ENCODE peak calls at places on chromosomes 3 and 15, in five cellular contexts. I, R, J, T and A are unnamed samples.

GRCh38 chr3:126315916-126316514 is 41.2 kb downstream of the KLF15 start:
- DNase-seq in I (no peak), R (no peak), J (no peak), T (no peak), A (no peak)

GRCh38 chr3:119880966-119881365 is 99.1 kb downstream of the NR1I2 start:
- DNase-seq in I (no peak), R (no peak), J (no peak), T (no peak), A (no peak)

GRCh38 chr15:61712124-61712759 is 348.0 kb downstream of the VPS13C start:
- DNase-seq in I (no peak), R (no peak), J (no peak), T (no peak), A (no peak)

GRCh38 chr3:112775011-112775742 is 71.5 kb downstream of the CD200R1L start:
- DNase-seq in I (peak; percentile 78), R (no peak), J (no peak), T (no peak), A (no peak)

GRCh38 chr3:48068886-48069285 is 52.7 kb upstream of the MAP4 start:
- DNase-seq in I (no peak), R (no peak), J (no peak), T (no peak), A (no peak)

GRCh38 chr15:78308422-78309021 is 9.1 kb upstream of the SKIC8 start:
- DNase-seq in I (peak; percentile 80), R (peak; percentile 11), J (peak; percentile 53), T (peak; percentile 64), A (peak; percentile 88)

GRCh38 chr15:58525926-58526538 is 94.2 kb downstream of the LIPC start:
- DNase-seq in I (no peak), R (no peak), J (peak; percentile 78), T (no peak), A (no peak)

GRCh38 chr3:71520186-71521020 is 63.1 kb downstream of the FOXP1 start:
- DNase-seq in I (no peak), R (no peak), J (no peak), T (no peak), A (peak; percentile 62)

GRCh38 chr3:183526838-183527420 is 28.6 kb downstream of the KLHL6 start:
- DNase-seq in I (no peak), R (no peak), J (no peak), T (no peak), A (no peak)

GRCh38 chr15:76730262-76730661 is 174.9 kb downstream of the SCAPER start:
- DNase-seq in I (peak; percentile 30), R (no peak), J (no peak), T (no peak), A (no peak)

GRCh38 chr3:192843742-192844350 is 73.8 kb downstream of the MB21D2 start:
- DNase-seq in I (no peak), R (peak; percentile 15), J (no peak), T (peak; percentile 51), A (no peak)

GRCh38 chr3:106423321-106424225 is 554.8 kb upstream of the CBLB start:
- DNase-seq in I (no peak), R (no peak), J (no peak), T (no peak), A (no peak)

GRCh38 chr3:112470791-112471190 is 28.5 kb downstream of the BTLA start:
- DNase-seq in I (peak; percentile 15), R (no peak), J (no peak), T (no peak), A (no peak)

GRCh38 chr3:11542551-11542950 is 101.2 kb downstream of the VGLL4 start:
- DNase-seq in I (no peak), R (no peak), J (no peak), T (no peak), A (no peak)

GRCh38 chr15:89587955-89588354 is 12.7 kb downstream of the TICRR start:
- DNase-seq in I (peak; percentile 40), R (no peak), J (no peak), T (no peak), A (no peak)

GRCh38 chr3:87626471-87626995 is 350.1 kb upstream of the POU1F1 start:
- DNase-seq in I (peak; percentile 19), R (no peak), J (no peak), T (no peak), A (no peak)

GRCh38 chr15:81531971-81532370 is 158.0 kb upstream of the TMC3 start:
- DNase-seq in I (no peak), R (no peak), J (no peak), T (no peak), A (no peak)

GRCh38 chr3:112327371-112327951 is 5.5 kb upstream of the CD200 start:
- DNase-seq in I (peak; percentile 68), R (peak; percentile 5), J (peak; percentile 91), T (peak; percentile 78), A (peak; percentile 80)

GRCh38 chr15:99154271-99154670 is 49.4 kb downstream of the SYNM start:
- DNase-seq in I (no peak), R (no peak), J (no peak), T (no peak), A (no peak)

GRCh38 chr3:196138927-196139680 is 57.2 kb upstream of the TFRC start:
- DNase-seq in I (peak; percentile 38), R (no peak), J (no peak), T (no peak), A (no peak)

GRCh38 chr3:18103591-18103990 is 321.5 kb downstream of the SATB1 start:
- DNase-seq in I (no peak), R (no peak), J (no peak), T (no peak), A (no peak)

GRCh38 chr3:44825264-44825925 is 36.3 kb upstream of the TMEM42 start:
- DNase-seq in I (peak; percentile 66), R (no peak), J (no peak), T (no peak), A (no peak)

GRCh38 chr15:39515765-39516164 is 65.1 kb upstream of the THBS1 start:
- DNase-seq in I (no peak), R (no peak), J (no peak), T (no peak), A (no peak)

GRCh38 chr3:120418866-120419490 is 31.8 kb downstream of the FSTL1 start:
- DNase-seq in I (no peak), R (peak; percentile 77), J (peak; percentile 86), T (peak; percentile 84), A (peak; percentile 80)

GRCh38 chr3:97958796-97959195 is 13.4 kb downstream of the RIOX2 start:
- DNase-seq in I (no peak), R (peak; percentile 32), J (no peak), T (no peak), A (no peak)

GRCh38 chr3:48560648-48561018 is 2.9 kb downstream of the UCN2 start:
- DNase-seq in I (no peak), R (no peak), J (no peak), T (no peak), A (no peak)

GRCh38 chr3:141950572-141951493 is 74.4 kb downstream of the ATP1B3 start:
- DNase-seq in I (no peak), R (no peak), J (no peak), T (no peak), A (no peak)

GRCh38 chr15:89201465-89202005 is 19.8 kb downstream of the RLBP1 start:
- DNase-seq in I (no peak), R (no peak), J (no peak), T (no peak), A (no peak)

GRCh38 chr15:56243117-56243773 is 434 bp downstream of the RFX7 start:
- DNase-seq in I (peak; percentile 54), R (peak; percentile 9), J (peak; percentile 35), T (peak; percentile 66), A (peak; percentile 84)

GRCh38 chr15:99454941-99455795 is 110.6 kb upstream of the MEF2A start:
- DNase-seq in I (peak; percentile 95), R (no peak), J (no peak), T (no peak), A (no peak)